ENCODE peak calls at places on chromosomes 16 and 17, in ten cellular contexts. P, N, V, H, D, L, X, E, Q and K are unnamed samples.
A peak's percentile ranks its signal among the peaks of the same experiment; 100 is the strongest.

GRCh38 chr16:89346869-89347268 is 129.4 kb downstream of the ZNF778 start:
- DNase-seq in P (no peak), N (no peak), V (no peak), H (no peak), D (no peak), L (no peak), X (no peak), E (no peak), Q (no peak), K (no peak)

GRCh38 chr17:64291268-64291851 is 28.3 kb upstream of the TEX2 start:
- DNase-seq in P (no peak), N (peak; percentile 43), V (no peak), H (no peak), D (peak; percentile 82), L (no peak), X (no peak), E (no peak), Q (peak; percentile 20), K (no peak)

GRCh38 chr16:77208382-77208781 is 9.2 kb downstream of the SYCE1L start:
- DNase-seq in P (no peak), N (no peak), V (no peak), H (no peak), D (no peak), L (no peak), X (no peak), E (no peak), Q (no peak), K (no peak)

GRCh38 chr16:71352963-71353460 is 5.5 kb upstream of the CALB2 start:
- DNase-seq in P (no peak), N (no peak), V (no peak), H (no peak), D (no peak), L (no peak), X (no peak), E (no peak), Q (no peak), K (no peak)

GRCh38 chr17:29109477-29110371 is 66.8 kb downstream of the PIPOX start:
- DNase-seq in P (no peak), N (no peak), V (no peak), H (no peak), D (no peak), L (no peak), X (no peak), E (no peak), Q (no peak), K (no peak)

GRCh38 chr16:58409316-58409973 is 17.2 kb downstream of the GINS3 start:
- DNase-seq in P (peak; percentile 71), N (peak; percentile 82), V (peak; percentile 79), H (no peak), D (no peak), L (peak; percentile 9), X (no peak), E (no peak), Q (peak; percentile 71), K (peak; percentile 43)

GRCh38 chr16:50326835-50327465 is 41.8 kb downstream of the BRD7 start:
- DNase-seq in P (peak; percentile 40), N (peak; percentile 58), V (peak; percentile 37), H (peak; percentile 40), D (peak; percentile 97), L (no peak), X (no peak), E (peak; percentile 34), Q (peak; percentile 58), K (no peak)

GRCh38 chr16:84138824-84139627 is 6.0 kb downstream of the HSDL1 start:
- DNase-seq in P (peak; percentile 49), N (peak; percentile 22), V (peak; percentile 32), H (no peak), D (no peak), L (no peak), X (no peak), E (no peak), Q (peak; percentile 49), K (no peak)

GRCh38 chr17:52388941-52389340 is 230.4 kb upstream of the CA10 start:
- DNase-seq in P (no peak), N (no peak), V (no peak), H (no peak), D (no peak), L (no peak), X (no peak), E (no peak), Q (no peak), K (no peak)

GRCh38 chr16:86300746-86301480 is 209.4 kb upstream of the FOXF1 start:
- DNase-seq in P (peak; percentile 22), N (no peak), V (no peak), H (no peak), D (no peak), L (no peak), X (no peak), E (no peak), Q (peak; percentile 23), K (peak; percentile 7)

GRCh38 chr16:8155275-8155674 is 435.0 kb downstream of the TMEM114 start:
- DNase-seq in P (no peak), N (no peak), V (no peak), H (no peak), D (no peak), L (no peak), X (no peak), E (no peak), Q (no peak), K (no peak)

GRCh38 chr16:67185003-67185865 is 1.5 kb upstream of the MATCAP1 start:
- DNase-seq in P (peak; percentile 87), N (peak; percentile 85), V (peak; percentile 94), H (peak; percentile 61), D (peak; percentile 97), L (peak; percentile 50), X (peak; percentile 71), E (peak; percentile 77), Q (peak; percentile 90), K (peak; percentile 71)
- H3K4me3 ChIP-seq in P (peak overlapping the region; percentile 14), N (peak overlapping the region; percentile 79), V (no peak overlapping the region), H (peak overlapping the region; percentile 95), D (no peak overlapping the region), L (peak overlapping the region; percentile 61), X (no peak overlapping the region), E (no peak overlapping the region), Q (no peak overlapping the region), K (peak overlapping the region; percentile 74)

DNA sequence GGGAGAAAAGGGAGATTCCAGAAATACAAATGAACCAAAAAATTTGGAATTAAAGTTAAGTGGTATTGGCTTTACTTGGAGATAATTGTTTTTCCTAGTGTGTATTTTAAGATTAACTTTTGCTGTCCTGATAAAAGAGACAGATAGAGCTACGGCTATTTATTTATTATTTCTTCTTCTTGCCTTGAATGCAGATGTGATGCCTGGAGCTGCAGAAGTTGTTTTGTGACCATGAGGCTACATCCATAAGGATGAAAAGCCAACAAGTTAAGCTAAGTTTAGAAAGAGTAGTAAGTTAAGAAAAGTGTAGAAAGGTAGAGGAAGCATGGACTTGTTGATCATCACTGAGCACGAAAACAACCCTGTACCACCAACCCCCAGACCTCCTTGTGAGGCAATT is 41.7 kb downstream of the SOX9 start:
- DNase-seq in P (no peak), N (no peak), V (no peak), H (no peak), D (no peak), L (no peak), X (no peak), E (no peak), Q (no peak), K (no peak)
- H3K4me3 ChIP-seq in P (no peak overlapping the region), N (no peak overlapping the region), V (no peak overlapping the region), H (no peak overlapping the region), D (no peak overlapping the region), L (no peak overlapping the region), X (no peak overlapping the region), E (no peak overlapping the region), Q (no peak overlapping the region), K (no peak overlapping the region)

GRCh38 chr16:73058221-73058615 is 10.3 kb upstream of the ZFHX3 start:
- DNase-seq in P (peak; percentile 54), N (no peak), V (peak; percentile 66), H (no peak), D (peak; percentile 54), L (no peak), X (no peak), E (no peak), Q (no peak), K (no peak)
- H3K4me3 ChIP-seq in P (peak overlapping the region; percentile 65), N (peak overlapping the region; percentile 93), V (peak overlapping the region; percentile 70), H (peak overlapping the region; percentile 39), D (peak overlapping the region; percentile 81), L (peak overlapping the region; percentile 74), X (peak overlapping the region; percentile 56), E (no peak overlapping the region), Q (peak overlapping the region; percentile 62), K (peak overlapping the region; percentile 66)

GRCh38 chr17:7215652-7216139 is 3.9 kb downstream of the DLG4 start:
- DNase-seq in P (no peak), N (no peak), V (no peak), H (no peak), D (no peak), L (no peak), X (no peak), E (no peak), Q (no peak), K (no peak)
- H3K4me3 ChIP-seq in P (peak overlapping the region; percentile 72), N (peak overlapping the region; percentile 65), V (peak overlapping the region; percentile 76), H (no peak overlapping the region), D (no peak overlapping the region), L (no peak overlapping the region), X (peak overlapping the region; percentile 63), E (no peak overlapping the region), Q (peak overlapping the region; percentile 63), K (peak overlapping the region; percentile 73)

GRCh38 chr16:55568151-55568693 is 1.7 kb downstream of the CAPNS2 start:
- DNase-seq in P (no peak), N (no peak), V (no peak), H (no peak), D (no peak), L (no peak), X (no peak), E (no peak), Q (no peak), K (no peak)

GRCh38 chr16:55570159-55570558 is 3.7 kb downstream of the CAPNS2 start:
- DNase-seq in P (no peak), N (no peak), V (no peak), H (no peak), D (no peak), L (no peak), X (no peak), E (no peak), Q (no peak), K (no peak)

GRCh38 chr16:55567382-55567781 is 898 bp downstream of the CAPNS2 start:
- DNase-seq in P (peak; percentile 73), N (no peak), V (peak; percentile 89), H (no peak), D (peak; percentile 6), L (no peak), X (no peak), E (no peak), Q (peak; percentile 48), K (peak; percentile 50)

GRCh38 chr16:55571191-55571897 is 4.9 kb downstream of the CAPNS2 start:
- DNase-seq in P (no peak), N (no peak), V (no peak), H (no peak), D (no peak), L (no peak), X (no peak), E (no peak), Q (no peak), K (no peak)

DNA sequence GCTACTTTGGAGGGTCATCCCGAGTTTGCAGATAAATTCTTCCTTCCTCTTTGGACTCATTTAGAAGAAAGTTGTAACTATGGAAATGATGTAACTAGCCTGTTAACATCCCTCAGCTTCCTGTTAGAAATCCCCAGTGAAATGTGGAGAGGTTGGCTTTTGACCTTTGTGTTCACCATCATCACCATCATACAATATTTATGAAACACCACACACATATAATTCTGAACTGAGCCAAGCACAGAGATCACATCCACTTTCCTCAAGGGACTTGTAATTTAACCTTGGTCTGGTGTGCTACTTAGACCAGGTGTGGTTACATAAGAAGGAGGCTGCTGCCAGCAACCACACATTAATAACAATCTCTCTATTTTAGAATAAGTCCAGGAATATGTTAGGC is 2.5 kb downstream of the CAPNS2 start:
- DNase-seq in P (peak; percentile 84), N (no peak), V (peak; percentile 77), H (no peak), D (peak; percentile 2), L (no peak), X (no peak), E (no peak), Q (peak; percentile 72), K (peak; percentile 80)
- H3K4me3 ChIP-seq in P (no peak overlapping the region), N (no peak overlapping the region), V (no peak overlapping the region), H (no peak overlapping the region), D (no peak overlapping the region), L (peak overlapping the region; percentile 55), X (no peak overlapping the region), E (no peak overlapping the region), Q (no peak overlapping the region), K (no peak overlapping the region)